ENCODE peak calls at places on chromosomes 12 and 14, in four cellular contexts. J is mammary epithelial cell, B is neural crest cell, V is cardiac muscle cell. L is an unnamed sample.

GRCh38 chr14:50830044-50830931 is 674 bp downstream of the NIN start:
- DNase-seq in J (peak), B (peak), V (peak), L (peak)

GRCh38 chr14:75971509-75971908 is 10.3 kb downstream of the TGFB3 start:
- DNase-seq in J (no peak), B (no peak), V (no peak), L (no peak)

GRCh38 chr12:13889913-13890312 is 91.5 kb downstream of the GRIN2B start:
- DNase-seq in J (no peak), B (no peak), V (no peak), L (no peak)

GRCh38 chr14:102830474-102831045 is 53.3 kb downstream of the TRAF3 start:
- DNase-seq in J (no peak), B (no peak), V (no peak), L (no peak)

GRCh38 chr12:123142948-123143752 is 7.7 kb downstream of the PITPNM2 start:
- DNase-seq in J (no peak), B (no peak), V (no peak), L (no peak)

GRCh38 chr14:63493246-63493645 is 49.9 kb downstream of the PPP2R5E start:
- DNase-seq in J (peak), B (no peak), V (peak), L (no peak)

GRCh38 chr12:63980211-63980610 is 135.7 kb downstream of the SRGAP1 start:
- DNase-seq in J (no peak), B (no peak), V (no peak), L (no peak)

GRCh38 chr12:53096089-53096741 is 1.3 kb upstream of the IGFBP6 start:
- DNase-seq in J (peak), B (no peak), V (peak), L (no peak)

GRCh38 chr12:96343347-96343954 is 56.8 kb downstream of the CDK17 start:
- DNase-seq in J (peak), B (no peak), V (peak), L (no peak)

GRCh38 chr14:100617715-100618693 is 30.8 kb upstream of the BEGAIN start:
- DNase-seq in J (no peak), B (no peak), V (peak), L (no peak)

GRCh38 chr12:103745962-103746361 is 95.1 kb downstream of the NT5DC3 start:
- DNase-seq in J (no peak), B (no peak), V (peak), L (no peak)

GRCh38 chr12:93010461-93010860 is 81.4 kb upstream of the EEA1 start:
- DNase-seq in J (no peak), B (no peak), V (no peak), L (no peak)

GRCh38 chr12:112887542-112887941 is 19.2 kb upstream of the OAS1 start:
- DNase-seq in J (no peak), B (no peak), V (no peak), L (no peak)

GRCh38 chr12:57127710-57128518 is at the start of gene LRP1:
- DNase-seq in J (peak), B (peak), V (peak), L (peak)

GRCh38 chr14:81172881-81173280 is 47.9 kb downstream of the GTF2A1 start:
- DNase-seq in J (no peak), B (no peak), V (no peak), L (no peak)

GRCh38 chr12:32765906-32766305 is 10.2 kb upstream of the YARS2 start:
- DNase-seq in J (no peak), B (no peak), V (peak), L (no peak)

GRCh38 chr14:100386121-100386520 is 63.0 kb downstream of the SLC25A47 start:
- DNase-seq in J (no peak), B (no peak), V (peak), L (no peak)

GRCh38 chr12:53096761-53097160 is 706 bp upstream of the IGFBP6 start:
- DNase-seq in J (no peak), B (no peak), V (no peak), L (no peak)

GRCh38 chr14:76395161-76395560 is 19.2 kb downstream of the ESRRB start:
- DNase-seq in J (no peak), B (no peak), V (no peak), L (no peak)

GRCh38 chr12:24991209-24992049 is 42.5 kb upstream of the BCAT1 start:
- DNase-seq in J (peak), B (no peak), V (peak), L (no peak)

GRCh38 chr12:89225808-89226368 is 126.4 kb downstream of the DUSP6 start:
- DNase-seq in J (peak), B (no peak), V (peak), L (no peak)

GRCh38 chr12:110846615-110847566 is at the start of gene CCDC63:
- DNase-seq in J (no peak), B (peak), V (peak), L (peak)

GRCh38 chr12:124480469-124481256 is 86.7 kb downstream of the NCOR2 start:
- DNase-seq in J (peak), B (no peak), V (peak), L (no peak)

GRCh38 chr12:70011353-70011752 is 186.3 kb downstream of the MYRFL start:
- DNase-seq in J (no peak), B (no peak), V (no peak), L (no peak)

DNA sequence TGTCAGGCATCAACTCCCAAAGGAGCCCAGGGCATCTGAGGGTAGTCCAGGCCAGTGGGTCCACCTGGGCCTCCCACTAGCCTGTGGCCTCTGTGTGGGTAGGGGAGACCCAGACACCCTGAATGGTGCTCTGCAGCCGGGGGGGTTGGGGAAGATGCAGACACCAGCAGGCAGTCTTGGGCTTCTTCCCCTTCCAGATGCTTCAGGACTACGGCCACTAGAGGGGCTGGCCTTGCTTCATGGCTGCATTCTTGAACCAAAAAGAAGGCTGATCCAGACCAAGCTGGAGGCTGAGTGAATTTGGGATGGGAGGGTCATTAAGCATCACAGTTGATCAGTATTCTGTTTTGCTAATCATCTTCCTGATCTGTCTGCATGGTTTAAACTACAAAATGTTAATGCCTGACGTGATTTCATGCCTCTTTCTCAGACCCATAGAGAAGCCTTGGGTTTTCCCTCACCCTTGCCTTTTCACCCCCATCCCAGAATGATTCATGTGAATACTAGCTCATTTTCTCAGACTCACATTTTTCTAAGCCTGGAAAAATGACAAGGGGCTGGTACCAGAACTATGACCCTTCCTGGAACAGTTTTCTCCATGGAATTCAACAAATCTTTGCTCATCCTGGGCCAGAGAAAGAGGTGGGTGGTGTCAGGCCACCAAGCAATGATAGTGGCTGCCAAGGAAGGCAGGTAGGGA is 134.2 kb downstream of the NTF3 start:
- DNase-seq in J (no peak), B (no peak), V (peak), L (no peak)
- TF ChIP-seq CTCF in J (no peak), B (no peak), V (no peak), L (no peak)

GRCh38 chr12:98509063-98509462 is 6.3 kb upstream of the TMPO start:
- DNase-seq in J (no peak), B (no peak), V (no peak), L (no peak)
- TF ChIP-seq CTCF in J (no peak), B (no peak), V (no peak), L (no peak)

GRCh38 chr12:106135781-106136180 is 3.0 kb downstream of the NUAK1 start:
- DNase-seq in J (peak), B (no peak), V (peak), L (no peak)
- TF ChIP-seq CTCF in J (no peak), B (no peak), V (no peak), L (no peak)

GRCh38 chr12:46342562-46343033 is 30.0 kb downstream of the SLC38A2 start:
- DNase-seq in J (peak), B (no peak), V (peak), L (no peak)
- TF ChIP-seq CTCF in J (peak), B (peak), V (peak), L (peak)

GRCh38 chr12:105279460-105280056 is 43.6 kb upstream of the APPL2 start:
- DNase-seq in J (no peak), B (peak), V (peak), L (no peak)

GRCh38 chr12:105281694-105282049 is 45.7 kb upstream of the APPL2 start:
- DNase-seq in J (no peak), B (no peak), V (no peak), L (no peak)

GRCh38 chr12:105280966-105281693 is 45.2 kb upstream of the APPL2 start:
- DNase-seq in J (no peak), B (no peak), V (no peak), L (no peak)

GRCh38 chr12:105275997-105276760 is 40.2 kb upstream of the APPL2 start:
- DNase-seq in J (no peak), B (no peak), V (no peak), L (no peak)

GRCh38 chr12:105278043-105278697 is 42.2 kb upstream of the APPL2 start:
- DNase-seq in J (no peak), B (no peak), V (peak), L (no peak)
- TF ChIP-seq CTCF in J (peak), B (peak), V (peak), L (peak)

DNA sequence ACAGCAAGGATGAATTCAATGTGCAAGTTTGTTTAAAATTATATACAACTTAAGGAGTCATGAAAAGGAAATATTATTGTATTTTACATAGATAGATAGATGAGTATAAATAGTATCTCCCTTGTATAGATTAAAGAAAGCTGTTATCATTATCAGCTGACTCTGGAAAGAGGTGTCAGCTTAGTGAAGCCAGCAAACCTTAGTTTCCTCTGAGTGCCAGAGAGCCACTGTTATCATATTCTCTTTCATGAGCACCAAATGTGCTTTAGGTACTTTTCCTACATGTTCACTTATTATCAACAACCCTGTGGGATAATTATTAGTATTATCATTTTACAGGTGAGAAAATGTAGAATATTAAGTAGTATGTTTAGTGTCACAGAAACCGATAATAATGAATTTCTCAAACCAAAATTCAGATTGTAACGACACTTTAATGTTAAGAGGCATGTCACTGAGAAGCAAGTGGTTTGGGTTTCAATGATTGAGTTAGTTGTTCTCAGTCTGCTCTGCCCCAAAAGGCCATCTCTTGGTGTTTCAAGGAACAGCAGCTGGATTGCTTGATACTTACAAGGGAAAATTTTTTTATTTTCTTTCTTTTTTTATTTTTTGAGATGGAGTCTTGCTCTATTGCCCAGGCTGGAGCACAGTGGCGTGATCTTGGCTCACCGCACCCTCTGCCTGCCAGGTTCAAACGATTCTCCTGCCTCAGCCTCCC is 53.7 kb downstream of the PLEKHA5 start:
- DNase-seq in J (no peak), B (no peak), V (peak), L (no peak)
- TF ChIP-seq CTCF in J (no peak), B (peak), V (peak), L (peak)

GRCh38 chr14:64937821-64938193 is 4.7 kb downstream of the GPX2 start:
- DNase-seq in J (no peak), B (no peak), V (peak), L (no peak)
- TF ChIP-seq CTCF in J (peak), B (peak), V (peak), L (no peak)

GRCh38 chr12:80607361-80608135 is 99.9 kb upstream of the MYF6 start:
- DNase-seq in J (no peak), B (no peak), V (no peak), L (no peak)
- TF ChIP-seq CTCF in J (peak), B (peak), V (peak), L (peak)

GRCh38 chr12:94753071-94753779 is 102.9 kb upstream of the TMCC3 start:
- DNase-seq in J (peak), B (no peak), V (peak), L (no peak)
- TF ChIP-seq CTCF in J (peak), B (no peak), V (peak), L (no peak)

DNA sequence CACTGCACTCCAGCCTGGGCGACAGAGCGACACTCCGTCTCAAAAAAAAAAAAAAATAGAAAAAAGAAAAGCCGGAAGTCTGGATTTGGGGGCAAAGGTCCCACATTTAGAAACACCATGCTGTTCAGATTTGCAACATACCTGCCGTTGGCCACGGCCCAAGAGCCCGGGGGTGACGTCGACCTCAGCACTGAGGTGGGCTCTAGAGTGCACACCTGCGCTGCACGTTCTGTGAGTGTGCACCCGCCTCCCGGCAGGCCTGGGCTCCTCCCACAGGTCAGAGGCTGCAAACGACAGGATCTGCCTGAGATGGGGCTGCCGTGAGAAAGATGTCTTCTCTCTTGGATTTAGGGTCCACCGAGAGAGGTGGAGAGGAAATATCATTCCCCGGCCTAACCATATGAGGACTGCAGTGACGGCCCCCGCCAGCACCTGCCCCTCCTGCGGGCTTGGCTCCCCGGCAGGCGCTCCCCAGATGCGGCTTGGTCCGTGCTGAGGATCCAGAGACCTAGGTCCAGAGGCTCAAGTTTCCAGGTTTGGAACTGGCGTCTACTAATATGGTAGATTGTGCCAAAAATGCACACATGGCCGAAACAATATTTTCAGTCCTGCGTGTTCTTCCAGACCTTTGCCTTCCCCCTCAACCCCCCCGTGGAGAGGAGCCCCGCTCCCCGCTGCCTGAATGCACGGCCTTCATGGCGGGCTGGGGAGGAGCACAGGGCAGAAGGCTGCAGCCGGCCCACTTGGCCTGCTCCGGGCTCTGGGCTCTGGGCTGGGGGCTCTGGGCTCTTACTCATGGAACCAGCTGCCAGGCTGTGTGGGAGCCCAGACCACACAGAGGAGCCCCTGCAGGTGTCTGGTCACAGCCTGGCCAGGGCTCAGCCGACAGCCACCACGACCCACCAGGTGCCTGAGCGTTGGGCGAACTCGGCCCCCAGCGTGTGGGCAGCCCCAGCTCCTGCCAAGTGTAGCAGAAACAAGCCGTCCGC is 58.8 kb upstream of the FBRSL1 start:
- DNase-seq in J (no peak), B (no peak), V (no peak), L (no peak)
- TF ChIP-seq CTCF in J (no peak), B (no peak), V (no peak), L (no peak)